ENCODE peak calls at places on chromosome 13, in eight cellular contexts. J, S, P, Y, Z, T, C and V are unnamed samples.
A peak's percentile ranks its signal among the peaks of the same experiment; 100 is the strongest.

GRCh38 chr13:95535243-95535642 is 17.3 kb upstream of the CLDN10 start:
- DNase-seq in J (no peak), S (no peak), P (peak; percentile 61), Y (peak; percentile 31), Z (peak; percentile 50), T (no peak), C (no peak), V (no peak)

GRCh38 chr13:48162182-48162581 is 67.3 kb upstream of the MED4 start:
- DNase-seq in J (no peak), S (no peak), P (no peak), Y (no peak), Z (no peak), T (no peak), C (no peak), V (no peak)

GRCh38 chr13:76934671-76935070 is 13.6 kb upstream of the ACOD1 start:
- DNase-seq in J (no peak), S (no peak), P (no peak), Y (peak; percentile 51), Z (no peak), T (no peak), C (no peak), V (no peak)

GRCh38 chr13:74047925-74048324 is 86.3 kb downstream of the KLF12 start:
- DNase-seq in J (no peak), S (no peak), P (no peak), Y (peak; percentile 39), Z (peak; percentile 34), T (no peak), C (no peak), V (no peak)

GRCh38 chr13:37715606-37716015 is 117.0 kb upstream of the POSTN start:
- DNase-seq in J (no peak), S (no peak), P (no peak), Y (peak; percentile 55), Z (peak; percentile 92), T (no peak), C (peak; percentile 21), V (no peak)

GRCh38 chr13:43558942-43559341 is 227.8 kb downstream of the ENOX1 start:
- DNase-seq in J (no peak), S (no peak), P (no peak), Y (peak; percentile 10), Z (peak; percentile 50), T (no peak), C (no peak), V (no peak)

GRCh38 chr13:114212096-114212495 is 22.6 kb upstream of the CDC16 start:
- DNase-seq in J (no peak), S (no peak), P (no peak), Y (no peak), Z (no peak), T (no peak), C (no peak), V (no peak)

GRCh38 chr13:35789335-35790166 is 313.1 kb upstream of the MAB21L1 start:
- DNase-seq in J (no peak), S (no peak), P (no peak), Y (peak; percentile 77), Z (peak; percentile 65), T (no peak), C (no peak), V (no peak)

GRCh38 chr13:52024481-52024880 is at the start of gene UTP14C:
- DNase-seq in J (no peak), S (no peak), P (no peak), Y (no peak), Z (no peak), T (no peak), C (no peak), V (no peak)

GRCh38 chr13:44422755-44423643 is 49.4 kb downstream of the SERP2 start:
- DNase-seq in J (no peak), S (no peak), P (peak; percentile 41), Y (no peak), Z (no peak), T (no peak), C (no peak), V (no peak)

GRCh38 chr13:31625115-31625514 is 114.2 kb upstream of the RXFP2 start:
- DNase-seq in J (no peak), S (peak; percentile 20), P (no peak), Y (no peak), Z (peak; percentile 51), T (no peak), C (no peak), V (no peak)

GRCh38 chr13:113483504-113484287 is 6.8 kb downstream of the DCUN1D2 start:
- DNase-seq in J (no peak), S (no peak), P (no peak), Y (no peak), Z (no peak), T (peak; percentile 71), C (no peak), V (no peak)

GRCh38 chr13:52695856-52696255 is 43.2 kb downstream of the SUGT1 start:
- DNase-seq in J (no peak), S (no peak), P (no peak), Y (peak; percentile 31), Z (peak; percentile 30), T (no peak), C (peak; percentile 4), V (no peak)

GRCh38 chr13:46149272-46150133 is 32.5 kb downstream of the LCP1 start:
- DNase-seq in J (no peak), S (no peak), P (no peak), Y (no peak), Z (peak; percentile 16), T (no peak), C (no peak), V (no peak)

GRCh38 chr13:36736119-36736726 is 62.4 kb downstream of the SERTM1 start:
- DNase-seq in J (peak; percentile 64), S (no peak), P (peak; percentile 54), Y (peak; percentile 87), Z (peak; percentile 83), T (no peak), C (peak; percentile 37), V (peak; percentile 63)

GRCh38 chr13:99354371-99354951 is 47.3 kb upstream of the GPR183 start:
- DNase-seq in J (no peak), S (peak; percentile 72), P (no peak), Y (peak; percentile 29), Z (no peak), T (no peak), C (no peak), V (no peak)

GRCh38 chr13:84137292-84137691 is 255.0 kb upstream of the SLITRK1 start:
- DNase-seq in J (no peak), S (no peak), P (no peak), Y (peak; percentile 33), Z (peak; percentile 10), T (peak; percentile 37), C (no peak), V (no peak)
- H3K4me3 ChIP-seq in J (no peak overlapping the region), S (peak overlapping the region; percentile 18), P (no peak overlapping the region), Y (no peak overlapping the region), Z (no peak overlapping the region), T (no peak overlapping the region), C (no peak overlapping the region), V (no peak overlapping the region)

GRCh38 chr13:25169951-25170553 is 2.0 kb downstream of the AMER2 start:
- DNase-seq in J (no peak), S (no peak), P (no peak), Y (no peak), Z (no peak), T (no peak), C (no peak), V (no peak)
- H3K4me3 ChIP-seq in J (no peak overlapping the region), S (no peak overlapping the region), P (no peak overlapping the region), Y (no peak overlapping the region), Z (no peak overlapping the region), T (no peak overlapping the region), C (no peak overlapping the region), V (no peak overlapping the region)

GRCh38 chr13:98171806-98172569 is 5.1 kb downstream of the RNF113B start:
- DNase-seq in J (peak; percentile 26), S (no peak), P (peak; percentile 33), Y (peak; percentile 44), Z (peak; percentile 50), T (peak; percentile 65), C (no peak), V (peak; percentile 83)
- H3K4me3 ChIP-seq in J (no peak overlapping the region), S (peak overlapping the region; percentile 42), P (no peak overlapping the region), Y (peak overlapping the region; percentile 67), Z (peak overlapping the region; percentile 9), T (peak overlapping the region; percentile 25), C (no peak overlapping the region), V (no peak overlapping the region)

GRCh38 chr13:24267283-24267682 is 42.1 kb upstream of the C1QTNF9 start:
- DNase-seq in J (no peak), S (no peak), P (no peak), Y (no peak), Z (peak; percentile 65), T (no peak), C (no peak), V (no peak)

GRCh38 chr13:24265453-24265852 is 43.9 kb upstream of the C1QTNF9 start:
- DNase-seq in J (no peak), S (no peak), P (no peak), Y (no peak), Z (no peak), T (no peak), C (no peak), V (no peak)

GRCh38 chr13:24264976-24265375 is 44.4 kb upstream of the C1QTNF9 start:
- DNase-seq in J (no peak), S (no peak), P (no peak), Y (no peak), Z (no peak), T (peak; percentile 68), C (no peak), V (peak; percentile 51)

GRCh38 chr13:24269803-24270202 is 39.6 kb upstream of the C1QTNF9 start:
- DNase-seq in J (no peak), S (no peak), P (no peak), Y (no peak), Z (no peak), T (no peak), C (no peak), V (no peak)

GRCh38 chr13:24267801-24268200 is 41.6 kb upstream of the C1QTNF9 start:
- DNase-seq in J (no peak), S (no peak), P (no peak), Y (no peak), Z (no peak), T (no peak), C (no peak), V (no peak)
- H3K4me3 ChIP-seq in J (peak overlapping the region; percentile 11), S (no peak overlapping the region), P (no peak overlapping the region), Y (peak overlapping the region; percentile 73), Z (peak overlapping the region; percentile 48), T (peak overlapping the region; percentile 12), C (no peak overlapping the region), V (no peak overlapping the region)

GRCh38 chr13:91136806-91137205 is 210.7 kb upstream of the MIR17HG start:
- DNase-seq in J (no peak), S (no peak), P (no peak), Y (no peak), Z (no peak), T (no peak), C (no peak), V (no peak)
- H3K4me3 ChIP-seq in J (no peak overlapping the region), S (no peak overlapping the region), P (no peak overlapping the region), Y (no peak overlapping the region), Z (no peak overlapping the region), T (no peak overlapping the region), C (no peak overlapping the region), V (no peak overlapping the region)